ENCODE peak calls at places on chromosomes 16 and 17, in six cellular contexts. L is aorta, O is neuronal stem cell, Z is ovary, A is body of pancreas, H is GM12878. C is an unnamed sample.
A peak's percentile ranks its signal among the peaks of the same experiment; 100 is the strongest.

GRCh38 chr17:11795906-11796305 is 197.6 kb downstream of the DNAH9 start:
- DNase-seq in L (no peak), O (no peak), Z (no peak), A (no peak), H (no peak), C (no peak)

GRCh38 chr17:622356-622755 is 92.3 kb downstream of the VPS53 start:
- DNase-seq in L (no peak), O (no peak), Z (no peak), A (no peak), H (no peak), C (no peak)

GRCh38 chr17:45752246-45752645 is 31.9 kb upstream of the CRHR1 start:
- DNase-seq in L (no peak), O (no peak), Z (no peak), A (no peak), H (no peak), C (no peak)

GRCh38 chr16:50267651-50268050 is 1.3 kb downstream of the ADCY7 start:
- DNase-seq in L (peak; percentile 43), O (no peak), Z (no peak), A (no peak), H (no peak), C (no peak)

GRCh38 chr16:51994597-51994996 is 552.3 kb downstream of the TOX3 start:
- DNase-seq in L (no peak), O (no peak), Z (no peak), A (peak; percentile 96), H (no peak), C (no peak)

GRCh38 chr16:13401631-13402030 is 500.2 kb downstream of the SHISA9 start:
- DNase-seq in L (no peak), O (no peak), Z (no peak), A (no peak), H (no peak), C (no peak)

GRCh38 chr17:70184770-70185169 is 15.4 kb downstream of the KCNJ2 start:
- DNase-seq in L (no peak), O (no peak), Z (no peak), A (no peak), H (no peak), C (no peak)

GRCh38 chr17:83104577-83105505 is 25.4 kb downstream of the METRNL start:
- DNase-seq in L (no peak), O (no peak), Z (no peak), A (no peak), H (no peak), C (no peak)

DNA sequence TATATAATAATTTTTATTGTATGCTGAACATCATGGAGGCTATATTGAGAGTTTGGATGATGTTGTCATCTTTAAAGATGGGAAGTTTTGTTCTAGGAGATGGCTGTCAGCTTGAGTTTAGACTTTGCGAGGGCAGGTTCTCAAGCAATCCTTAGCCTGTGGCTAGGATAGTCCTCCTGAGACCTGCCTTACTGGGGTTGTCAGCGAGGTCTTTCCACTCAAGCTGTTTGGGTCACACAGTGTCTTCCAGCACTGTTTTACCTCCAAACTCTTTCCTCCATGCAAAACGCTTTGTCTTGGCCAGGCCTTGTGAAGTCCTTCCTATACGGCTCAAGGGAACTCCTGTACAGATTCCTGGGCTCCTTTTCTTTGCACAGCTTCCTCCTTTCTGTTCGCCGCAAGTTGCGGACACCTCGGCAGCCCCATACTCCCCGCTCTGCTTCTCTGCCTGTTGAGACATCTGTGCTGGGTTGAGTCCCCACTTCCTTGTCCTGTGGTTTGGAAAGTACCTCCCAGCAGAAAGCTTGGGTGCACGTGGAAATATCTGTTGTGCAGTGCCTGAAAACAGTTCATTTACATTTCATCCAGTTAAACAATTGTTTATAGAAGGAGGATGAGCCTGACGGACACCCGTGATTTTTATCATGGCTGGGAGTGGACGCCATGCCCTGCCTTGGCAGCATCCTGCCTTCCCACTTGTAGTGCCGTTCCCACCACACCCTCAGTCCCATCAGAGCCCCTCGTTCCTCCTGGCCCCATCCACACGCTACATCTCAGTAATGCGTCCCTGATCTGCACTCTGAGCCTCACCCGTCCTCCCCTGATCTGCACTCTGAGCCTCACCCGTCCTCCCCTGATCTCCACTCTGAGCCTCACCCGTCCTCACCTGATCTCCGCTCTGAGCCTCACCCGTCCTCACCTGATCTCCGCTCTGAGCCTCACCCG is 55.0 kb upstream of the CBFA2T3 start:
- DNase-seq in L (peak; percentile 48), O (no peak), Z (no peak), A (peak; percentile 64), H (peak; percentile 71), C (no peak)
- H3K4me3 ChIP-seq in L (no peak overlapping the region), O (no peak overlapping the region), Z (no peak overlapping the region), A (no peak overlapping the region), H (peak overlapping the region; percentile 0), C (no peak overlapping the region)

GRCh38 chr17:78146881-78147280 is 696 bp downstream of the C17orf99 start:
- DNase-seq in L (no peak), O (no peak), Z (no peak), A (no peak), H (no peak), C (no peak)

GRCh38 chr17:78144146-78144719 is 2.0 kb upstream of the C17orf99 start:
- DNase-seq in L (peak; percentile 92), O (no peak), Z (peak; percentile 96), A (peak; percentile 93), H (no peak), C (peak; percentile 79)

GRCh38 chr17:78146471-78146869 is 285 bp downstream of the C17orf99 start:
- DNase-seq in L (no peak), O (no peak), Z (no peak), A (no peak), H (no peak), C (no peak)

GRCh38 chr17:78143214-78144145 is 2.7 kb upstream of the C17orf99 start:
- DNase-seq in L (no peak), O (no peak), Z (no peak), A (no peak), H (no peak), C (no peak)

DNA sequence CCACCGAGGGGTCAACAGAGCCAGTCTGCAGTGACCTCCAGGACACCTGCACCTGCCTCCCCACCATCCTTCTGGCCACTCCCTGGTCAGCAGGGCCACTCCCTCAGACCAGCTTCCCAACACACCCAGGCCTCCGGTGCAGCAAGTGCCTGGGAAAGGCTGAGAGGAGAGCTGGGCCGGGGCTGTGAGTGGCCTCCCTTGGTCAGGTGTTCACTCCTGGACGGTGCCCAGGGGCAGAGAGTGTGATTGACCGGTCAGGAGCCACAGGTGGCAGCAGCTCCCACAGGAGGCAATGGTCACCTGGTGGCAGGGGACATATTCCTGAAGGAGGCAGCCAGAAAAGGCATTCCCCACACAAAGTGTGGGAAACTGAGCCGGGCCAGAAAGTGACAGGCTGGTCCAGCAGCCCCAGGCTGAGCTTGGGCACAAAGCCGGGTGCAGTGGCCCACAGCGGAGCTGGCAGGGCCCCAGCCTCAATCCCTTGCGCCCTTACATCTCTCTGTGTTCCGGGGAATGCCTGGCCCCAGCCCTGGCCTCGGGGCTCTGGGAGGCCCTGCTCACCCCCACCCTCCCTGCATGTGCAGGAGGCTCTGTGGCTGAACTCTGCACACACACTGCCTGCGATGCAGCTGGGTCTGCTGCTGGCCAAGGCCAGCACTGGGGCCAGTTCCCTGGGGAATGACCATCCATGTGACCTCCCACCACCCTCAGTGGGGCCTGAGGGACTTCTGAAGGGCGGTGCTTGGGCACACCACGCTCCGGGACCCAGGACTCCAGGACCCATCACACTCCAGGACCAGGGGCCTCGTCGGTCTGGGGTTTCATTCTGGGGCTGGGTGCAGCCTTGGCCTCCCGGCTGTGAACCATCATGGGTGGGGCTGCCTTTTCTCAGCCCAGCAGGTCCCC is 1.2 kb upstream of the C17orf99 start:
- DNase-seq in L (no peak), O (no peak), Z (peak; percentile 87), A (peak; percentile 96), H (no peak), C (no peak)
- H3K27ac ChIP-seq in L (no peak overlapping the region), O (no peak overlapping the region), Z (peak overlapping the region; percentile 52), A (peak overlapping the region; percentile 86), H (peak overlapping the region; percentile 77), C (peak overlapping the region; percentile 28)

GRCh38 chr16:2019919-2020831 is 590 bp downstream of the NPW start:
- DNase-seq in L (no peak), O (no peak), Z (peak; percentile 40), A (no peak), H (no peak), C (no peak)

GRCh38 chr16:2016407-2016922 is 3.1 kb upstream of the NPW start:
- DNase-seq in L (no peak), O (no peak), Z (peak; percentile 39), A (no peak), H (no peak), C (no peak)

GRCh38 chr16:2015947-2016208 is 3.7 kb upstream of the NPW start:
- DNase-seq in L (no peak), O (no peak), Z (no peak), A (no peak), H (no peak), C (no peak)

GRCh38 chr16:2022723-2023097 is 3.1 kb downstream of the NPW start:
- DNase-seq in L (no peak), O (no peak), Z (no peak), A (peak; percentile 48), H (no peak), C (no peak)

DNA sequence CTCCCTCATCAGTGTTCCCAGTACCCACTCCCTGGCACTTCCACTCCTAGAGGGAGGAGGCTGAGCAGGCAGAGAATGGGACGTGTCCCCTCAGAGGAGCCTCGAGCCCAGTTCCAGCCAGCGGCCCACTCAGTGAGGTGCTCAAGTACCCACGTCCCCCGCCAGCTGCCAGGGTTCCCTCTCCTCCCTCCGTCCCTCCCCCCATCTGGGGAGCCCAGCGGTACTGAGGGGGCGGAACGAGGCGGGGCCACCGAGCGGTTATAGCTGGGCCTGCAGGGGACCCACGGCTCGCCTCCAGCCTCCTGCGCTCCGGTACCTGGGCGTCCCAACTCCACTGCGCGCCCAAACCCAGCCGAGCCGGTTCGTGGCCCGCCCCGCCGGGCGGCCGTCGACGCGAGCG is at the start of gene NPW:
- DNase-seq in L (no peak), O (no peak), Z (peak; percentile 42), A (no peak), H (no peak), C (no peak)
- H3K4me3 ChIP-seq in L (no peak within 1 kb of the TSS), O (peak within 1 kb of the TSS; percentile 60), Z (no peak within 1 kb of the TSS), A (no peak within 1 kb of the TSS), H (no peak within 1 kb of the TSS), C (no peak within 1 kb of the TSS)

GRCh38 chr16:31183432-31184428 is 3.8 kb downstream of the FUS start:
- DNase-seq in L (no peak), O (no peak), Z (no peak), A (no peak), H (no peak), C (no peak)
- H3K27ac ChIP-seq in L (no peak overlapping the region), O (peak overlapping the region; percentile 25), Z (no peak overlapping the region), A (no peak overlapping the region), H (no peak overlapping the region), C (no peak overlapping the region)

GRCh38 chr17:41583137-41584127 is 3.3 kb downstream of the KRT14 start:
- DNase-seq in L (no peak), O (no peak), Z (no peak), A (peak; percentile 40), H (no peak), C (no peak)
- H3K4me3 ChIP-seq in L (no peak overlapping the region), O (no peak overlapping the region), Z (no peak overlapping the region), A (no peak overlapping the region), H (no peak overlapping the region), C (no peak overlapping the region)

GRCh38 chr17:78278139-78278741 is 46.8 kb downstream of the TMEM235 start:
- DNase-seq in L (no peak), O (no peak), Z (no peak), A (no peak), H (no peak), C (no peak)
- H3K27ac ChIP-seq in L (no peak overlapping the region), O (no peak overlapping the region), Z (no peak overlapping the region), A (no peak overlapping the region), H (no peak overlapping the region), C (no peak overlapping the region)

GRCh38 chr16:19162085-19162484 is 6.0 kb upstream of the SYT17 start:
- DNase-seq in L (no peak), O (no peak), Z (no peak), A (no peak), H (no peak), C (no peak)
- H3K4me3 ChIP-seq in L (no peak overlapping the region), O (no peak overlapping the region), Z (no peak overlapping the region), A (no peak overlapping the region), H (no peak overlapping the region), C (no peak overlapping the region)

GRCh38 chr16:17101646-17102045 is 369.1 kb downstream of the XYLT1 start:
- DNase-seq in L (no peak), O (no peak), Z (no peak), A (no peak), H (no peak), C (no peak)
- H3K27ac ChIP-seq in L (no peak overlapping the region), O (no peak overlapping the region), Z (no peak overlapping the region), A (no peak overlapping the region), H (no peak overlapping the region), C (no peak overlapping the region)

C was measured in right atrium auricular region.